ENCODE peak calls at places on chromosomes 7 and 10, in six cellular contexts. One of them, this sample, is unnamed.
A peak's percentile ranks its signal among the peaks of the same experiment; 100 is the strongest.

GRCh38 chr10:53765311-53765710 is 992.7 kb upstream of the MBL2 start:
- DNase-seq in fibroblast of the conjunctiva: no peak
- DNase-seq in LoVo: no peak
- DNase-seq in left lung: no peak
- DNase-seq in T-helper 2 cell: no peak
- DNase-seq in CD4-positive, CD25-positive, alpha-beta regulatory T cell: no peak
- DNase-seq in this sample: no peak

GRCh38 chr7:40419832-40420231 is 285.0 kb downstream of the SUGCT start:
- DNase-seq in fibroblast of the conjunctiva: no peak
- DNase-seq in LoVo: no peak
- DNase-seq in left lung: no peak
- DNase-seq in T-helper 2 cell: no peak
- DNase-seq in CD4-positive, CD25-positive, alpha-beta regulatory T cell: no peak
- DNase-seq in this sample: no peak

GRCh38 chr7:3579638-3580219 is 278.7 kb downstream of the SDK1 start:
- DNase-seq in fibroblast of the conjunctiva: no peak
- DNase-seq in LoVo: no peak
- DNase-seq in left lung: no peak
- DNase-seq in T-helper 2 cell: no peak
- DNase-seq in CD4-positive, CD25-positive, alpha-beta regulatory T cell: no peak
- DNase-seq in this sample: no peak

GRCh38 chr10:17335065-17335464 is 107.0 kb downstream of the VIM start:
- DNase-seq in fibroblast of the conjunctiva: peak; percentile 30
- DNase-seq in LoVo: no peak
- DNase-seq in left lung: no peak
- DNase-seq in T-helper 2 cell: no peak
- DNase-seq in CD4-positive, CD25-positive, alpha-beta regulatory T cell: no peak
- DNase-seq in this sample: no peak

GRCh38 chr7:64879097-64879730 is 23.9 kb upstream of the ZNF273 start:
- DNase-seq in fibroblast of the conjunctiva: no peak
- DNase-seq in LoVo: no peak
- DNase-seq in left lung: no peak
- DNase-seq in T-helper 2 cell: no peak
- DNase-seq in CD4-positive, CD25-positive, alpha-beta regulatory T cell: no peak
- DNase-seq in this sample: no peak

GRCh38 chr7:133112976-133113375 is 31.1 kb upstream of the CHCHD3 start:
- DNase-seq in fibroblast of the conjunctiva: no peak
- DNase-seq in LoVo: no peak
- DNase-seq in left lung: no peak
- DNase-seq in T-helper 2 cell: no peak
- DNase-seq in CD4-positive, CD25-positive, alpha-beta regulatory T cell: no peak
- DNase-seq in this sample: no peak

GRCh38 chr10:24519950-24520349 is 203.7 kb downstream of the ARHGAP21 start:
- DNase-seq in fibroblast of the conjunctiva: no peak
- DNase-seq in LoVo: no peak
- DNase-seq in left lung: no peak
- DNase-seq in T-helper 2 cell: peak; percentile 19
- DNase-seq in CD4-positive, CD25-positive, alpha-beta regulatory T cell: peak; percentile 11
- DNase-seq in this sample: no peak

GRCh38 chr7:81956520-81956919 is 186.7 kb upstream of the HGF start:
- DNase-seq in fibroblast of the conjunctiva: peak; percentile 52
- DNase-seq in LoVo: no peak
- DNase-seq in left lung: no peak
- DNase-seq in T-helper 2 cell: no peak
- DNase-seq in CD4-positive, CD25-positive, alpha-beta regulatory T cell: no peak
- DNase-seq in this sample: peak; percentile 75

GRCh38 chr10:4635394-4635793 is 190.6 kb upstream of the AKR1E2 start:
- DNase-seq in fibroblast of the conjunctiva: no peak
- DNase-seq in LoVo: no peak
- DNase-seq in left lung: no peak
- DNase-seq in T-helper 2 cell: no peak
- DNase-seq in CD4-positive, CD25-positive, alpha-beta regulatory T cell: no peak
- DNase-seq in this sample: no peak

GRCh38 chr10:12445701-12446334 is 96.5 kb downstream of the CAMK1D start:
- DNase-seq in fibroblast of the conjunctiva: no peak
- DNase-seq in LoVo: peak; percentile 29
- DNase-seq in left lung: no peak
- DNase-seq in T-helper 2 cell: no peak
- DNase-seq in CD4-positive, CD25-positive, alpha-beta regulatory T cell: no peak
- DNase-seq in this sample: no peak

GRCh38 chr7:129902788-129903422 is 49.9 kb downstream of the UBE2H start:
- DNase-seq in fibroblast of the conjunctiva: no peak
- DNase-seq in LoVo: no peak
- DNase-seq in left lung: no peak
- DNase-seq in T-helper 2 cell: no peak
- DNase-seq in CD4-positive, CD25-positive, alpha-beta regulatory T cell: no peak
- DNase-seq in this sample: no peak

GRCh38 chr10:113663908-113664307 is at the start of gene NRAP:
- DNase-seq in fibroblast of the conjunctiva: no peak
- DNase-seq in LoVo: no peak
- DNase-seq in left lung: no peak
- DNase-seq in T-helper 2 cell: no peak
- DNase-seq in CD4-positive, CD25-positive, alpha-beta regulatory T cell: no peak
- DNase-seq in this sample: no peak

GRCh38 chr7:68478326-68478725 is 1119.9 kb upstream of the AUTS2 start:
- DNase-seq in fibroblast of the conjunctiva: no peak
- DNase-seq in LoVo: no peak
- DNase-seq in left lung: no peak
- DNase-seq in T-helper 2 cell: no peak
- DNase-seq in CD4-positive, CD25-positive, alpha-beta regulatory T cell: no peak
- DNase-seq in this sample: no peak

This sample was measured in SHP77.